ENCODE peak calls at places on chromosomes 7 and 10, in five cellular contexts. One of them, this sample, is unnamed.

GRCh38 chr7:4056552-4057288 is 625.4 kb upstream of the FOXK1 start:
- DNase-seq in colonic mucosa: no peak
- DNase-seq in lower leg skin: no peak
- DNase-seq in sigmoid colon: no peak
- DNase-seq in fibroblast of mammary gland: no peak
- DNase-seq in this sample: no peak

GRCh38 chr7:27873981-27874957 is 134.3 kb downstream of the TAX1BP1 start:
- DNase-seq in fibroblast of mammary gland: peak
- DNase-seq in lower leg skin: peak
- DNase-seq in colonic mucosa: peak
- DNase-seq in sigmoid colon: no peak
- DNase-seq in this sample: peak

GRCh38 chr7:98930921-98931320 is 52.6 kb downstream of the TRRAP start:
- DNase-seq in colonic mucosa: no peak
- DNase-seq in fibroblast of mammary gland: no peak
- DNase-seq in lower leg skin: no peak
- DNase-seq in sigmoid colon: no peak
- DNase-seq in this sample: no peak

GRCh38 chr10:58625070-58625469 is 112.4 kb downstream of the BICC1 start:
- DNase-seq in sigmoid colon: no peak
- DNase-seq in lower leg skin: no peak
- DNase-seq in colonic mucosa: no peak
- DNase-seq in fibroblast of mammary gland: peak
- DNase-seq in this sample: peak

GRCh38 chr10:78947226-78947625 is 121.5 kb upstream of the ZMIZ1 start:
- DNase-seq in lower leg skin: no peak
- DNase-seq in fibroblast of mammary gland: no peak
- DNase-seq in colonic mucosa: no peak
- DNase-seq in sigmoid colon: no peak
- DNase-seq in this sample: no peak

GRCh38 chr7:136136906-136137305 is 159.7 kb upstream of the MTPN start:
- DNase-seq in fibroblast of mammary gland: no peak
- DNase-seq in lower leg skin: no peak
- DNase-seq in sigmoid colon: no peak
- DNase-seq in colonic mucosa: no peak
- DNase-seq in this sample: no peak

GRCh38 chr7:151010307-151011096 is 13.8 kb downstream of the ATG9B start:
- DNase-seq in sigmoid colon: no peak
- DNase-seq in colonic mucosa: no peak
- DNase-seq in fibroblast of mammary gland: no peak
- DNase-seq in lower leg skin: no peak
- DNase-seq in this sample: no peak

GRCh38 chr10:89262331-89263020 is 10.9 kb upstream of the LIPA start:
- DNase-seq in sigmoid colon: no peak
- DNase-seq in lower leg skin: no peak
- DNase-seq in fibroblast of mammary gland: no peak
- DNase-seq in colonic mucosa: no peak
- DNase-seq in this sample: peak

GRCh38 chr7:6227294-6227846 is 45.1 kb downstream of the CYTH3 start:
- DNase-seq in lower leg skin: no peak
- DNase-seq in colonic mucosa: no peak
- DNase-seq in fibroblast of mammary gland: peak
- DNase-seq in sigmoid colon: no peak
- DNase-seq in this sample: peak

GRCh38 chr7:116782177-116782711 is 80.1 kb upstream of the CAPZA2 start:
- DNase-seq in sigmoid colon: no peak
- DNase-seq in lower leg skin: no peak
- DNase-seq in fibroblast of mammary gland: peak
- DNase-seq in colonic mucosa: no peak
- DNase-seq in this sample: peak

GRCh38 chr7:50182734-50183133 is 89.7 kb upstream of the ZPBP start:
- DNase-seq in sigmoid colon: no peak
- DNase-seq in fibroblast of mammary gland: no peak
- DNase-seq in lower leg skin: peak
- DNase-seq in colonic mucosa: no peak
- DNase-seq in this sample: no peak

GRCh38 chr7:101031082-101031481 is 11.2 kb downstream of the MUC17 start:
- DNase-seq in colonic mucosa: no peak
- DNase-seq in sigmoid colon: no peak
- DNase-seq in fibroblast of mammary gland: no peak
- DNase-seq in lower leg skin: no peak
- DNase-seq in this sample: no peak

GRCh38 chr7:32115831-32116230 is 45.6 kb upstream of the PDE1C start:
- DNase-seq in sigmoid colon: no peak
- DNase-seq in colonic mucosa: no peak
- DNase-seq in lower leg skin: no peak
- DNase-seq in fibroblast of mammary gland: no peak
- DNase-seq in this sample: peak

GRCh38 chr7:150954201-150954985 is 23.7 kb downstream of the KCNH2 start:
- DNase-seq in colonic mucosa: no peak
- DNase-seq in sigmoid colon: peak
- DNase-seq in lower leg skin: no peak
- DNase-seq in fibroblast of mammary gland: no peak
- DNase-seq in this sample: no peak

GRCh38 chr7:117730404-117730803 is 142.8 kb downstream of the CTTNBP2 start:
- DNase-seq in colonic mucosa: no peak
- DNase-seq in lower leg skin: no peak
- DNase-seq in sigmoid colon: no peak
- DNase-seq in fibroblast of mammary gland: no peak
- DNase-seq in this sample: no peak

GRCh38 chr10:86661161-86662025 is 6.9 kb upstream of the LDB3 start:
- DNase-seq in colonic mucosa: no peak
- DNase-seq in lower leg skin: peak
- DNase-seq in fibroblast of mammary gland: no peak
- DNase-seq in sigmoid colon: peak
- DNase-seq in this sample: peak

GRCh38 chr7:155994253-155994811 is 182.1 kb upstream of the SHH start:
- DNase-seq in colonic mucosa: no peak
- DNase-seq in lower leg skin: no peak
- DNase-seq in fibroblast of mammary gland: no peak
- DNase-seq in sigmoid colon: no peak
- DNase-seq in this sample: no peak

DNA sequence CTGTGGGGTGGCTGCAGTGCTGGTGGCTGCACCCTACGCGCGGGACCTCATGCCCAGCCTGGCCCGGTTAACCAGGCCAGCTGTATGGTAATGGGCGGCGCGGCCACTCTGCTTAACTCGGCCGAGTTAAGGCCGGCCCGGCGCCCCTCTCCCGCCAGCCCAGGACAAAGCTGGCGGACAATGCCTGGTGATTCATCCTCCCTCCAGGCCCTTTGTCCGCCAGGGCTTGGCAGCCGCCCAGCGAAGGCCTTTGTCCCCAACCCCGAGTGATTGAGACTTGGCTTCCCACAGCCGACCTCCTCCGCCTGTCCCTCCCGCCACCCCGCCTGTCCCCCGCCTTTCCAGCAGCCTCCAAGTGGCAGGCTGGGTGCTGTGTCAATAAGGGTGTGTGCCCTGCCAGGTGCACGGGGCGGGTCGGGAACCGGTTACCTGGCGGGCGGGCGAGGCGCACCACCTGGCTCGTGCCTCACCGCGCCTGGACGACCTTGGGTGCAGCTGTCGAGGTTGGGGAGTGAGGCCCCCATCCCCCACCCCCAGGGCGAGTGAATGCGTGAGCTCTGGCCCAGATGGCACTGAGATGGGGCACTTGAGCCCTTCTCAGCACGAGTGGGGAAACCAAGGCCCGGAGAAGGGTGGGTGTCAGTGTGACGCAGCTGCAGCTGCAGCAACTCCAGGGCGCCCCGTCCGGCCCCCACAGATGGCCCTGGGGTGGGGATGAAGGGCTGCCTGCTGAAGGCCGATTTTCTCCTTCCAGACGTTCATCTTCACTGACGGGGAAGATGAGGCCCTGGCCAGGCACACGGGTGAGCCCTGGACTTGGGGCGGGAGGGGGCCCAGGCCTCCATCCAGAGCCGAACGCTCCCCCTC is 4.6 kb downstream of the LFNG start:
- DNase-seq in colonic mucosa: peak
- DNase-seq in sigmoid colon: no peak
- DNase-seq in fibroblast of mammary gland: peak
- DNase-seq in lower leg skin: peak
- DNase-seq in this sample: peak
- TF ChIP-seq CTCF in colonic mucosa: no peak
- TF ChIP-seq CTCF in sigmoid colon: no peak
- TF ChIP-seq CTCF in fibroblast of mammary gland: no peak
- TF ChIP-seq CTCF in lower leg skin: no peak
- TF ChIP-seq CTCF in this sample: no peak

DNA sequence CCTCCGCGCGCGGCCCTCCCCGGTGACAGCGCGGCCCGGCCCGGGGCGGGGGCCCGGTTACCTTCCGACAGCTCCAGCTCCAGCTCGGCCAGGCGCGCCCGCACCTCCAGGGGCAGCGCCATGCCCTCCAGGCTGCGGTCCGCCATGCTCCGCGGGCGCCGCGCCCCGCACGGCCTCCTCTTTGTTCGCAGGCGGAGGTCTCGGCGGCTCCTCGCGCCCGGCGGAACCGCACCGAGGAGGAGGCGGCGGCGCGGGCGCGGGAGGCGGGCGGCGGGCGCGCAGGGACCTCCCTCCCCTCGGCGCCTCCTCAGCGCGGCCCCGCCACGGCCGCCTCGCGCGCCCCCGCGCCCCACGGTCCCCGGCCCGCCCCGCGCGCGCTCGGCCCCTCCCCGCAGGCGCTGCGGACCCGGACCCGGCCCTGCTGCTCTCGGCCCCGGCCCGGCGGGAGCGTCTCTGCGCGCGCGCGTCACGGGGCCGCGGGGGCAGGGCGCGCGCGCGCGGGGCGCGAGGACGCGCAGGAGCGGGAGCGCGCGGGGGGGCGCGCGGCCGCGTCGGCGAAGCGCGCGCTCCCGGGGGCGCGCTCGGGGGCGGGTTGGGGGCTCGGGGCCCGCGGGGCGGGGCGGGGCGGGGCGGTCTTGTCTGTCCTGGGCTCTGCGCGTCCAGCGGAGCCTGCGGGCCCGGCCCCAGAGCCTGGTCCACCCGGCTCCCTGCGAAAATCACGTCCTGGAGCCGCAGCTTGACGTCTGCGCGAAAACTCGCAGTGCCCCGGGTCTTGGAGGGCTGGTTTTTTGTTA is at the start of gene DIP2C:
- DNase-seq in fibroblast of mammary gland: peak
- DNase-seq in lower leg skin: no peak
- DNase-seq in sigmoid colon: peak
- DNase-seq in colonic mucosa: peak
- DNase-seq in this sample: peak
- H3K4me3 ChIP-seq in fibroblast of mammary gland: peak
- H3K4me3 ChIP-seq in lower leg skin: peak
- H3K4me3 ChIP-seq in sigmoid colon: peak
- H3K4me3 ChIP-seq in colonic mucosa: peak
- H3K4me3 ChIP-seq in this sample: peak

GRCh38 chr7:77995717-77996116 is 197.1 kb downstream of the PHTF2 start:
- DNase-seq in sigmoid colon: no peak
- DNase-seq in lower leg skin: no peak
- DNase-seq in fibroblast of mammary gland: no peak
- DNase-seq in colonic mucosa: no peak
- DNase-seq in this sample: no peak
- TF ChIP-seq CTCF in sigmoid colon: no peak
- TF ChIP-seq CTCF in lower leg skin: no peak
- TF ChIP-seq CTCF in fibroblast of mammary gland: peak
- TF ChIP-seq CTCF in colonic mucosa: no peak
- TF ChIP-seq CTCF in this sample: peak

DNA sequence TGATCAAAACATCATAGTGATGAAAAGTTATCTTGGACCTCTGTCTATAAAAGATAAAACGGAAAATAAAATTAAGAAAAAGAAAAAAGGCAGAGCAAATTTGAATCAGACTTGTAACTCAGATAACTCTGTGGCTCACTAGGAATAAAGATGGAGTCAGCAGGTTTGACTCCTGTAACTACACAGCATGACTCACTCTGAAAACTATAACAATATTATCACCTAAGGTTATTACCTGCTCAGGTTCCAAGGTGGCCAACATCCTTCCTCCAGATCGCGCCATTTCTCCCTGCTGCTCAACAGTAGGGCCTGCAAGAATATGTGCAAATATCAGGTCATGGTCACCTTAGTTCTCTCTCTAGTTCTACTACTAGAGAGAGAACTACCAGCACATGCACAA is 30.0 kb downstream of the ALDH18A1 start:
- DNase-seq in fibroblast of mammary gland: no peak
- DNase-seq in lower leg skin: no peak
- DNase-seq in sigmoid colon: no peak
- DNase-seq in colonic mucosa: peak
- DNase-seq in this sample: no peak
- H3K4me3 ChIP-seq in fibroblast of mammary gland: no peak
- H3K4me3 ChIP-seq in lower leg skin: no peak
- H3K4me3 ChIP-seq in sigmoid colon: no peak
- H3K4me3 ChIP-seq in colonic mucosa: no peak
- H3K4me3 ChIP-seq in this sample: no peak

GRCh38 chr10:49616421-49617230 is 2.8 kb downstream of the CHAT start:
- DNase-seq in lower leg skin: no peak
- DNase-seq in colonic mucosa: no peak
- DNase-seq in sigmoid colon: peak
- DNase-seq in fibroblast of mammary gland: no peak
- DNase-seq in this sample: no peak
- TF ChIP-seq CTCF in lower leg skin: no peak
- TF ChIP-seq CTCF in colonic mucosa: no peak
- TF ChIP-seq CTCF in sigmoid colon: no peak
- TF ChIP-seq CTCF in fibroblast of mammary gland: no peak
- TF ChIP-seq CTCF in this sample: no peak

This sample was measured in fibroblast of the aortic adventitia.